ENCODE peak calls at places on chromosomes 2 and 18, in eight cellular contexts. Y, E, W, Z, U, A, R and B are unnamed samples.

GRCh38 chr2:24816884-24817283 is 23.7 kb downstream of the CENPO start:
- DNase-seq in U (no peak), W (peak; percentile 81), R (peak; percentile 87), Y (no peak), Z (no peak), E (no peak), A (peak; percentile 93), B (no peak)

GRCh38 chr2:73983322-73984202 is 1.1 kb upstream of the TET3 start:
- DNase-seq in W (no peak), E (peak; percentile 91), Z (peak; percentile 88), Y (no peak), R (no peak), U (peak; percentile 84), A (no peak), B (no peak)

GRCh38 chr18:79372461-79372860 is 23.3 kb upstream of the NFATC1 start:
- DNase-seq in Y (no peak), U (no peak), A (no peak), E (no peak), R (no peak), W (no peak), Z (no peak), B (no peak)

GRCh38 chr18:46343940-46344372 is 239.8 kb downstream of the HAUS1 start:
- DNase-seq in U (no peak), Y (peak; percentile 40), Z (no peak), E (peak; percentile 52), R (no peak), A (no peak), W (no peak), B (no peak)

GRCh38 chr2:9473308-9473984 is 905 bp upstream of the IAH1 start:
- DNase-seq in R (no peak), U (peak; percentile 31), A (no peak), Z (no peak), E (peak; percentile 68), W (no peak), Y (no peak), B (no peak)

GRCh38 chr18:21273568-21273967 is 31.5 kb downstream of the GREB1L start:
- DNase-seq in U (no peak), Z (no peak), R (no peak), E (no peak), Y (no peak), W (no peak), A (no peak), B (no peak)

GRCh38 chr2:160940271-160940670 is 220.0 kb upstream of the TANK start:
- DNase-seq in Y (no peak), R (no peak), W (no peak), A (peak; percentile 56), Z (no peak), E (no peak), U (no peak), B (no peak)

GRCh38 chr2:43265006-43265770 is 38.8 kb upstream of the ZFP36L2 start:
- DNase-seq in U (peak; percentile 24), A (peak; percentile 4), Z (no peak), W (peak; percentile 64), E (no peak), R (no peak), Y (no peak), B (no peak)

GRCh38 chr2:149055751-149056150 is 17.3 kb downstream of the LYPD6B start:
- DNase-seq in R (no peak), U (no peak), Y (no peak), A (no peak), E (no peak), W (no peak), Z (no peak), B (no peak)

GRCh38 chr2:121297217-121297830 is 12.3 kb upstream of the TFCP2L1 start:
- DNase-seq in A (peak; percentile 57), U (peak; percentile 72), W (peak; percentile 12), E (peak; percentile 57), Y (no peak), Z (peak; percentile 42), R (peak; percentile 29), B (no peak)

GRCh38 chr2:83069724-83070123 is 1389.4 kb downstream of the SUCLG1 start:
- DNase-seq in Z (no peak), Y (no peak), E (peak; percentile 13), W (peak; percentile 54), A (peak; percentile 5), R (peak; percentile 58), U (no peak), B (no peak)

GRCh38 chr2:714005-714741 is 37.0 kb upstream of the TMEM18 start:
- DNase-seq in A (peak; percentile 66), Z (peak; percentile 46), W (peak; percentile 52), U (peak; percentile 82), R (peak; percentile 8), E (peak; percentile 81), Y (peak; percentile 86), B (no peak)

GRCh38 chr18:70377857-70378701 is 89.2 kb downstream of the SOCS6 start:
- DNase-seq in W (no peak), U (no peak), A (peak; percentile 36), E (no peak), Y (no peak), Z (no peak), R (no peak), B (no peak)

GRCh38 chr18:70382032-70382431 is 93.2 kb downstream of the SOCS6 start:
- DNase-seq in Z (no peak), W (no peak), Y (no peak), R (no peak), U (no peak), A (no peak), E (no peak), B (no peak)

GRCh38 chr18:70384181-70384790 is 95.4 kb downstream of the SOCS6 start:
- DNase-seq in Z (peak; percentile 92), R (no peak), U (no peak), A (peak; percentile 90), W (peak; percentile 80), E (peak; percentile 46), Y (no peak), B (no peak)

GRCh38 chr18:70382992-70383717 is 94.3 kb downstream of the SOCS6 start:
- DNase-seq in Z (no peak), R (no peak), U (no peak), Y (no peak), A (no peak), W (no peak), E (no peak), B (no peak)

DNA sequence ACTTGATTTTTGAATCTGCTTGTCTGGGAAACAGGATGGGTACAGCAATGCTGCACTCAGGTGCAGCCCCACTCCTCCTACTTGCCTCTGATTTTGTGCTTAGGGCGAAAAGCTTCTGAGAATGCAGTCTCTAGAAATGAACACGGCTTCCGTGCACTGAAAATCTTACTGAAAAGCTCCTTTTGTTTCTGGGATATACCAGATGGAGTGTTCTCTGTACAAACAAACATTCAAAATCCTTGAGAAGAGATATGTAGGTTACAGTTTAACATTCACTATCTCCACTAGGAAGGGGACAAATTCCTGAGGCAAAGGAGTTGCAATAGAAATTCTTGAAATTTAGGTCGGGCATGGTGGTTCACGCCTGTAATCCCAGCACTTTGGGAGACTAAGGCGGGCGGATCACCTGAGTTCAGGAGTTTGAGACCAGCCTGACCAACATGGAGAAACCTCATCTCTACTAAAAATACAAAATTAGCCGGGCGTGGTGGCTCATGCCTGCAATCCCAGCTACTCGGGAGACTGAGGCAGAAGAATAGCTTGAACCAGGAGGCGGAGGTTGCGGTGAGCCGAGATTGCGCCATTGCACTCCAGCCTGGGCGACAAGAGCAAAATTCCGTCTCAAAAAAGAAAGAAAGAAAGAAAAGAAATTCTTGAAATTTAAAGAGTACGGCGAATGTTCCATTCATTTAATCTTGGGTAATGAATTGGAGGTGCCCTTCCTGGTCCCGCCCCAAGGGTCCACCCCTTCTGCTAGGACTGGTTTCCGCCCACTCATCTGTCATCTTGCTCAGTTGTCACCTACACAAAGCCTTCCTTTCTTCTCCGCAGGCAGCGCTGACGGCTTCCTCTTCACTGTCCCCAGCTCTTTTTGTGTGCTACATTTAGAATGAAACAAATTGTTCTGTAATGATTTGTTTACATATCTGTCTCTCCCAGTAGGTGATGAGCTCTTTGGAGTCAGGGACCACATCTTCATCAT is 92.4 kb downstream of the SOCS6 start:
- DNase-seq in E (peak; percentile 34), Y (no peak), R (no peak), U (peak; percentile 66), Z (no peak), W (peak; percentile 43), A (no peak), B (no peak)
- H3K27ac ChIP-seq in E (peak overlapping the region; percentile 45), Y (no peak overlapping the region), R (no peak overlapping the region), U (no peak overlapping the region), Z (peak overlapping the region; percentile 99), W (no peak overlapping the region), A (no peak overlapping the region), B (no peak overlapping the region)

DNA sequence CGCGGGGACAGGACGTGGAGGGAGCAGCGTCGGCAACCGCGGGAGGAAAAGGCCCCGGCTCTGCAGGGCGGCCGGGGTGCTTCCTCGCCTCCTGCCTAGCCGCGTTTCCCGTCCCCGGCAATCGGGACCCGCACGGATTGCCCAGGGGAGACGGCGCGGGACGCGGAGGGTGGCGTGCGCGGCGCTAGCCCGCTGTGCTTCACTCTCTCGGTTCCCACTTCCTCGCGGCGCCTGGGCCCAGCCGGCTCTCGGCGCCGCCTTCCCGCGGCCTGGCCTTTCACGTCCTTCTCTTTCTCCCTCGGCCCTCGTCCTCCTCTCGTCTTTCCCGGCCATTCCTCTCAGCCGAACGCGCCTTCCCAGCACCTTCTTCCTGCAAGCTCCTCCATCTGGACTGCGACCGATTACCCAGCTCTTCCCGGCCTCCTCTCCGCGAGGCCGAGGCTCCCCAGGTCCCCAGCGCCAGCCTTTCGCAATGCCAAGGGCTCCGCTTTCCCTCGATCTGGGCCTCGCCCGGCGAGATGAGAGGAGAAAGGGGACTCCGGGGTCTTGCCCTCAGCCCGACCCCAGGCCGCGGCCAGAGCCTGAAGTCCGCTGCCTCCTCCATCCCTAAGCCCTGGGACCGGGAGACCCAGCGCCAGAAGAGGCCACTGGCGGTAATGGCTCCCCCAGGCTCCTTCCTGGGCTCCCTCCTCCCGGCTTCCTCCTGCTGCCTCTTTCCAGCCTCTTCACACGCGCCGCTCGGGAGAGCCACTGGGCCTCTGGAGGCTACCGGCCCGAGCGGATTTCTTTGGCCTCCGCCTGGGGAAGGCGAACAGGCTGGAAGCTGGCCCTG is 34.2 kb upstream of the ATP6V1B1 start:
- DNase-seq in R (peak; percentile 34), U (peak; percentile 76), E (peak; percentile 15), A (peak; percentile 62), Z (no peak), Y (no peak), W (peak; percentile 55), B (no peak)
- TF ChIP-seq EZH2 in R (peak; percentile 94), U (peak; percentile 89), E (peak; percentile 40), A (no peak), Z (no peak), Y (no peak), W (no peak), B (no peak)

GRCh38 chr2:39164089-39164488 is 43.2 kb upstream of the SOS1 start:
- DNase-seq in Z (no peak), U (no peak), Y (no peak), R (no peak), A (peak; percentile 45), E (no peak), W (no peak), B (no peak)
- H3K27ac ChIP-seq in Z (no peak overlapping the region), U (no peak overlapping the region), Y (no peak overlapping the region), R (no peak overlapping the region), A (no peak overlapping the region), E (no peak overlapping the region), W (no peak overlapping the region), B (no peak overlapping the region)

GRCh38 chr2:232387451-232388171 is 9.1 kb downstream of the ALPP start:
- DNase-seq in U (no peak), Y (no peak), Z (no peak), E (no peak), W (no peak), R (no peak), A (peak; percentile 21), B (no peak)
- TF ChIP-seq EZH2 in U (peak; percentile 2), Y (no peak), Z (no peak), E (no peak), W (no peak), R (peak; percentile 81), A (peak; percentile 91), B (no peak)